ENCODE peak calls at places on chromosomes 11 and 22, in four cellular contexts. F is neuronal stem cell, V is GM23338, H is neural progenitor cell. B is an unnamed sample. For H3K4me1, the result is how much of the 10 kb centered on the place peaks cover.

GRCh38 chr11:111911563-111912401 is at the start of gene CRYAB:
- DNase-seq in F (no peak), V (peak), H (peak), B (no peak)

GRCh38 chr11:28228196-28228595 is 120.0 kb downstream of the METTL15 start:
- DNase-seq in F (no peak), V (no peak), H (no peak), B (no peak)

GRCh38 chr11:134502153-134502550 is 90.1 kb upstream of the B3GAT1 start:
- DNase-seq in F (no peak), V (no peak), H (no peak), B (no peak)

GRCh38 chr22:47111626-47112373 is 349.4 kb downstream of the TBC1D22A start:
- DNase-seq in F (no peak), V (no peak), H (no peak), B (no peak)

GRCh38 chr11:15123849-15124248 is 9.1 kb downstream of the INSC start:
- DNase-seq in F (no peak), V (no peak), H (no peak), B (no peak)

GRCh38 chr22:30116362-30117117 is 36.3 kb downstream of the HORMAD2 start:
- DNase-seq in F (no peak), V (no peak), H (peak), B (no peak)

GRCh38 chr11:2574553-2575535 is 125.0 kb downstream of the KCNQ1OT1 start:
- DNase-seq in F (no peak), V (no peak), H (no peak), B (no peak)

GRCh38 chr22:35531202-35531601 is 9.4 kb upstream of the RASD2 start:
- DNase-seq in F (no peak), V (no peak), H (no peak), B (no peak)

GRCh38 chr11:34731596-34731995 is 110.7 kb downstream of the EHF start:
- DNase-seq in F (no peak), V (no peak), H (no peak), B (no peak)

GRCh38 chr22:44892243-44892642 is 117.6 kb downstream of the PHF21B start:
- DNase-seq in F (no peak), V (no peak), H (no peak), B (no peak)

GRCh38 chr22:42611076-42611475 is 3.6 kb downstream of the POLDIP3 start:
- DNase-seq in F (no peak), V (no peak), H (no peak), B (no peak)

GRCh38 chr11:2590951-2591754 is 108.6 kb downstream of the KCNQ1OT1 start:
- DNase-seq in F (no peak), V (no peak), H (no peak), B (peak)

GRCh38 chr11:10376061-10376460 is 71.2 kb downstream of the ADM start:
- DNase-seq in F (no peak), V (no peak), H (no peak), B (no peak)

GRCh38 chr11:76674517-76675400 is 4.2 kb upstream of the LRRC32 start:
- DNase-seq in F (no peak), V (peak), H (peak), B (peak)

GRCh38 chr11:60085909-60086308 is 2.6 kb upstream of the MS4A2 start:
- DNase-seq in F (no peak), V (no peak), H (no peak), B (no peak)

GRCh38 chr11:31995031-31995430 is 95.8 kb upstream of the RCN1 start:
- DNase-seq in F (no peak), V (no peak), H (no peak), B (no peak)

GRCh38 chr22:38104084-38104483 is 6.4 kb downstream of the BAIAP2L2 start:
- DNase-seq in F (no peak), V (peak), H (peak), B (no peak)

GRCh38 chr22:28230682-28231081 is 311.6 kb upstream of the PITPNB start:
- DNase-seq in F (no peak), V (no peak), H (no peak), B (no peak)

GRCh38 chr11:58621586-58622262 is 741 bp upstream of the CNTF start:
- DNase-seq in F (no peak), V (no peak), H (no peak), B (no peak)

GRCh38 chr22:42625416-42625815 is 10.7 kb upstream of the POLDIP3 start:
- DNase-seq in F (no peak), V (no peak), H (no peak), B (no peak)

GRCh38 chr22:48755332-48755949 is 1072.2 kb downstream of the BRD1 start:
- DNase-seq in F (no peak), V (no peak), H (no peak), B (no peak)

GRCh38 chr11:16030664-16031063 is 325.7 kb downstream of the SOX6 start:
- DNase-seq in F (no peak), V (no peak), H (no peak), B (no peak)

GRCh38 chr22:20833225-20833665 is 25.4 kb downstream of the PI4KA start:
- DNase-seq in F (no peak), V (no peak), H (no peak), B (no peak)

GRCh38 chr22:46068176-46068907 is 82.0 kb upstream of the PPARA start:
- DNase-seq in F (no peak), V (no peak), H (no peak), B (no peak)

GRCh38 chr22:45846952-45847351 is 130.0 kb downstream of the WNT7B start:
- DNase-seq in F (no peak), V (peak), H (peak), B (no peak)

GRCh38 chr11:33457948-33458347 is 200.8 kb downstream of the HIPK3 start:
- DNase-seq in F (no peak), V (no peak), H (no peak), B (no peak)

GRCh38 chr11:7689239-7689638 is 15.9 kb upstream of the CYB5R2 start:
- DNase-seq in F (no peak), V (no peak), H (no peak), B (no peak)

GRCh38 chr11:104765401-104765800 is 132.9 kb downstream of the CASP12 start:
- DNase-seq in F (no peak), V (no peak), H (no peak), B (no peak)

DNA sequence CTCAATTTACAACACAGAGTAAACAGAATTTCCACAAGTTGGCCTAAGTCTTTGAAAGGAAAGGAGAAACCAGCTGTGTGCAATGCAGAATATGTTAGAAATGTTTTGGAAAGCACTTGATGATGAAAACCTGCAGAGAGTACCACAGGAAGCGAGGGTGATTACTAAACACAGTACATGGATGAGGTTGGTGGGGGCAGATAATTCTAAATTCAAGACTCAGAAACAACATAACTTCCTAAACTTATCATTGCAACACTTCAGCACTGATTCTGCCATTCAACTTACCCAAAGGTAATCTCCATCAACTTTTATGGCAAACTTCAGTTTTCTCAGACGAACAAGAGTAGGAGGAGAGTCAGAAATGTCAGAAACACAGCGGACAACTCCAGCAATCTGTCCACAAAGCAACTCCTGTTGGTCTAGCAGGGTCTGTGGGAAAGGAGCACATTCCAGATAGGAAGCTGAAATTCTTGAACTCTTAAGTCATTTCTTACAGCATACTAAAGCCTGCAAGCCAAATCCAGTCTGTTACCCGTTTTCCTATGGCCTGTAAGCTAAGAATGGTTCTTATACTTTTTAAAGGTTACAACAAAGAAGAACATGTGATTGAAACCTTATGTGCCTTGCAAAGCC is 6.8 kb downstream of the HPS4 start:
- DNase-seq in F (no peak), V (no peak), H (no peak), B (no peak)
- H3K4me1 ChIP-seq in F (under half), V (under half), H (under half), B (half or more)

DNA sequence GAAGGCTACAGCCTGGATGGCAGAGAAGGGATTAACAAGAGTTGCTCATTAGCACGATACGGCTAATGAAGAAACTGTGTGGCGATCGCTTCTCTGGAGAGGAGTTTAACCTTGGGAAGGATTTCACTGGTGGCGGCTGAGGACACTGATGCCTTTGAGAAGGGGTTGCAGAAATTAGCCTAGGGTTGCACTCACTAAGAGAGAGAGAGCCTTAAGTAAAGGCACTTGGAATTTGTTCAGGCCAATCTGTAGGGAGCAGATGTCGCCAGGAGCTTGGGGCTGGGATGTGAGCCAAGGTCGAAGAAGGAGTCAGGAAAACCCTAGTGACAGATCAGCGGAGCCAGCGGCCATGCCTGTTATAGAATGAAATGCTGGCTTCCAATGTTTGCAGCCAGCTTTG is 43.6 kb upstream of the API5 start:
- DNase-seq in F (no peak), V (no peak), H (peak), B (no peak)
- H3K4me2 ChIP-seq in F (no peak), V (no peak), H (no peak), B (no peak)

GRCh38 chr11:95487938-95488337 is 256.9 kb upstream of the SESN3 start:
- DNase-seq in F (no peak), V (no peak), H (no peak), B (no peak)
- H3K4me3 ChIP-seq in F (no peak), V (no peak), H (no peak), B (no peak)

GRCh38 chr22:23893957-23894709 is at the start of gene MIF:
- DNase-seq in F (peak), V (peak), H (peak), B (peak)

GRCh38 chr22:23894710-23895598 is 771 bp downstream of the MIF start:
- DNase-seq in F (peak), V (peak), H (peak), B (peak)

GRCh38 chr22:23896166-23896522 is 2.0 kb downstream of the MIF start:
- DNase-seq in F (no peak), V (no peak), H (no peak), B (no peak)

GRCh38 chr22:23896523-23897186 is 2.5 kb downstream of the MIF start:
- DNase-seq in F (no peak), V (no peak), H (no peak), B (no peak)

DNA sequence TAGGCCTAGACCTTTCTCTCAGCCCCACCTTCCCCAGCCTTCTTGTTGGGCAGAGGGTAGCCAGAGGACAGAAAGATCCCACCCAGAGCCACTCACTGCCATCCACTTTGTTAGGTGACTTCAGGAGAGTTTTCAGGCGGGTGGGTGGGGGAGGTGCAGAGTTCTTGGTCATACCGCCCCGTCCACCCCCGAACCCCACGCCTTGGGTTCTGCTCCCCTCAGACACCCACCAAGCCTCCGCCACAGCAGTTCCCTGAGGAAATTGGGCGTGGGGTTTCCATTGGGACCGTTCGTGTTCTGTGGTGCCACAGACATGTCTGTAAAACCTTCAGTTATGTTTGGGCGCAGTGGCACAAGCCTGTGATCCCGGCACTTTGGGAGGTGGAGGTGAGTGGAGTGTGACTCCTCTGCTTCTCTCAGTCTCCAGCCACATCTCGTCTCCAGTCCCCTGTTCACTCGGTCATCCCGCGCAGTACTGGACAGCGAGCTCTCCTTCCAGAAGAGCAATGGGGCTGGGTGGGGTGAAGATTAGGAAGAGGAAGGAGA is 1.5 kb downstream of the MIF start:
- DNase-seq in F (no peak), V (no peak), H (no peak), B (no peak)
- H3K4me1 ChIP-seq in F (under half), V (under half), H (under half), B (under half)

GRCh38 chr11:116792144-116792868 is 627 bp upstream of the APOA5 start:
- DNase-seq in F (no peak), V (no peak), H (no peak), B (no peak)

GRCh38 chr11:116791813-116792143 is at the start of gene APOA5:
- DNase-seq in F (no peak), V (no peak), H (no peak), B (no peak)

GRCh38 chr11:116792869-116793475 is 1.3 kb upstream of the APOA5 start:
- DNase-seq in F (no peak), V (no peak), H (no peak), B (no peak)

GRCh38 chr11:116790167-116791001 is 1.3 kb downstream of the APOA5 start:
- DNase-seq in F (no peak), V (no peak), H (no peak), B (no peak)

GRCh38 chr11:116791002-116791812 is 472 bp downstream of the APOA5 start:
- DNase-seq in F (peak), V (peak), H (peak), B (peak)
- H3K4me2 ChIP-seq in F (peak), V (peak), H (no peak), B (peak)